ENCODE peak calls at places on chromosome 19, in eight cellular contexts. One of them, this sample, is unnamed.

GRCh38 chr19:46714523-46715106 is 2.3 kb downstream of the PRKD2 start:
- DNase-seq in Calu3: no peak
- DNase-seq in NCI-H1436: peak
- DNase-seq in stimulated activated CD8-positive, alpha-beta memory T cell treated with anti-CD3 and anti-CD28 coated beads, Interleukin-2, amount 100 ng/mL, for 1 hour: peak
- DNase-seq in fibroblast of mammary gland: no peak
- DNase-seq in islet precursor cell: no peak
- DNase-seq in NCI-H1105 treated with DMSO at 0.1 percent for 48 hours: no peak
- DNase-seq in naive thymus-derived CD8-positive, alpha-beta T cell: peak
- DNase-seq in this sample: no peak

GRCh38 chr19:10424011-10424637 is 3.8 kb downstream of the PDE4A start:
- DNase-seq in stimulated activated CD8-positive, alpha-beta memory T cell treated with anti-CD3 and anti-CD28 coated beads, Interleukin-2, amount 100 ng/mL, for 1 hour: no peak
- DNase-seq in fibroblast of mammary gland: peak
- DNase-seq in islet precursor cell: peak
- DNase-seq in NCI-H1436: peak
- DNase-seq in Calu3: peak
- DNase-seq in naive thymus-derived CD8-positive, alpha-beta T cell: peak
- DNase-seq in NCI-H1105 treated with DMSO at 0.1 percent for 48 hours: peak
- DNase-seq in this sample: peak

GRCh38 chr19:43672061-43672679 is 2.2 kb upstream of the PLAUR start:
- DNase-seq in stimulated activated CD8-positive, alpha-beta memory T cell treated with anti-CD3 and anti-CD28 coated beads, Interleukin-2, amount 100 ng/mL, for 1 hour: no peak
- DNase-seq in Calu3: peak
- DNase-seq in fibroblast of mammary gland: no peak
- DNase-seq in islet precursor cell: no peak
- DNase-seq in naive thymus-derived CD8-positive, alpha-beta T cell: no peak
- DNase-seq in NCI-H1436: no peak
- DNase-seq in NCI-H1105 treated with DMSO at 0.1 percent for 48 hours: no peak
- DNase-seq in this sample: no peak

GRCh38 chr19:41774515-41774980 is 19.2 kb downstream of the CEACAM6 start:
- DNase-seq in stimulated activated CD8-positive, alpha-beta memory T cell treated with anti-CD3 and anti-CD28 coated beads, Interleukin-2, amount 100 ng/mL, for 1 hour: no peak
- DNase-seq in NCI-H1105 treated with DMSO at 0.1 percent for 48 hours: peak
- DNase-seq in naive thymus-derived CD8-positive, alpha-beta T cell: peak
- DNase-seq in islet precursor cell: no peak
- DNase-seq in NCI-H1436: no peak
- DNase-seq in fibroblast of mammary gland: no peak
- DNase-seq in Calu3: peak
- DNase-seq in this sample: peak

GRCh38 chr19:11339254-11340098 is at the start of gene RAB3D:
- DNase-seq in Calu3: peak
- DNase-seq in fibroblast of mammary gland: peak
- DNase-seq in islet precursor cell: peak
- DNase-seq in stimulated activated CD8-positive, alpha-beta memory T cell treated with anti-CD3 and anti-CD28 coated beads, Interleukin-2, amount 100 ng/mL, for 1 hour: peak
- DNase-seq in NCI-H1436: peak
- DNase-seq in naive thymus-derived CD8-positive, alpha-beta T cell: peak
- DNase-seq in NCI-H1105 treated with DMSO at 0.1 percent for 48 hours: peak
- DNase-seq in this sample: peak

GRCh38 chr19:2290441-2291184 is 8.6 kb upstream of the PEAK3 start:
- DNase-seq in stimulated activated CD8-positive, alpha-beta memory T cell treated with anti-CD3 and anti-CD28 coated beads, Interleukin-2, amount 100 ng/mL, for 1 hour: no peak
- DNase-seq in fibroblast of mammary gland: no peak
- DNase-seq in islet precursor cell: no peak
- DNase-seq in naive thymus-derived CD8-positive, alpha-beta T cell: peak
- DNase-seq in NCI-H1105 treated with DMSO at 0.1 percent for 48 hours: peak
- DNase-seq in NCI-H1436: no peak
- DNase-seq in Calu3: no peak
- DNase-seq in this sample: no peak

GRCh38 chr19:566403-566802 is 6.0 kb upstream of the BSG start:
- DNase-seq in naive thymus-derived CD8-positive, alpha-beta T cell: no peak
- DNase-seq in islet precursor cell: peak
- DNase-seq in stimulated activated CD8-positive, alpha-beta memory T cell treated with anti-CD3 and anti-CD28 coated beads, Interleukin-2, amount 100 ng/mL, for 1 hour: no peak
- DNase-seq in NCI-H1105 treated with DMSO at 0.1 percent for 48 hours: no peak
- DNase-seq in fibroblast of mammary gland: peak
- DNase-seq in NCI-H1436: no peak
- DNase-seq in Calu3: no peak
- DNase-seq in this sample: peak

GRCh38 chr19:10299545-10300458 is 9.8 kb downstream of the ZGLP1 start:
- DNase-seq in islet precursor cell: peak
- DNase-seq in NCI-H1436: no peak
- DNase-seq in stimulated activated CD8-positive, alpha-beta memory T cell treated with anti-CD3 and anti-CD28 coated beads, Interleukin-2, amount 100 ng/mL, for 1 hour: no peak
- DNase-seq in NCI-H1105 treated with DMSO at 0.1 percent for 48 hours: no peak
- DNase-seq in Calu3: no peak
- DNase-seq in naive thymus-derived CD8-positive, alpha-beta T cell: no peak
- DNase-seq in fibroblast of mammary gland: no peak
- DNase-seq in this sample: no peak

GRCh38 chr19:5547881-5548280 is 19.9 kb downstream of the TINCR start:
- DNase-seq in fibroblast of mammary gland: peak
- DNase-seq in NCI-H1436: peak
- DNase-seq in NCI-H1105 treated with DMSO at 0.1 percent for 48 hours: no peak
- DNase-seq in stimulated activated CD8-positive, alpha-beta memory T cell treated with anti-CD3 and anti-CD28 coated beads, Interleukin-2, amount 100 ng/mL, for 1 hour: no peak
- DNase-seq in islet precursor cell: peak
- DNase-seq in naive thymus-derived CD8-positive, alpha-beta T cell: peak
- DNase-seq in Calu3: peak
- DNase-seq in this sample: peak

GRCh38 chr19:30132312-30133075 is 190.5 kb downstream of the URI1 start:
- DNase-seq in naive thymus-derived CD8-positive, alpha-beta T cell: no peak
- DNase-seq in NCI-H1105 treated with DMSO at 0.1 percent for 48 hours: no peak
- DNase-seq in Calu3: no peak
- DNase-seq in NCI-H1436: no peak
- DNase-seq in fibroblast of mammary gland: no peak
- DNase-seq in islet precursor cell: no peak
- DNase-seq in stimulated activated CD8-positive, alpha-beta memory T cell treated with anti-CD3 and anti-CD28 coated beads, Interleukin-2, amount 100 ng/mL, for 1 hour: no peak
- DNase-seq in this sample: peak

GRCh38 chr19:14525729-14526128 is 3.7 kb upstream of the TECR start:
- DNase-seq in fibroblast of mammary gland: no peak
- DNase-seq in NCI-H1436: no peak
- DNase-seq in NCI-H1105 treated with DMSO at 0.1 percent for 48 hours: no peak
- DNase-seq in Calu3: no peak
- DNase-seq in naive thymus-derived CD8-positive, alpha-beta T cell: no peak
- DNase-seq in stimulated activated CD8-positive, alpha-beta memory T cell treated with anti-CD3 and anti-CD28 coated beads, Interleukin-2, amount 100 ng/mL, for 1 hour: no peak
- DNase-seq in islet precursor cell: peak
- DNase-seq in this sample: no peak

GRCh38 chr19:33298146-33298911 is 4.0 kb downstream of the CEBPA start:
- DNase-seq in NCI-H1436: no peak
- DNase-seq in Calu3: no peak
- DNase-seq in NCI-H1105 treated with DMSO at 0.1 percent for 48 hours: no peak
- DNase-seq in naive thymus-derived CD8-positive, alpha-beta T cell: no peak
- DNase-seq in islet precursor cell: peak
- DNase-seq in fibroblast of mammary gland: no peak
- DNase-seq in stimulated activated CD8-positive, alpha-beta memory T cell treated with anti-CD3 and anti-CD28 coated beads, Interleukin-2, amount 100 ng/mL, for 1 hour: no peak
- DNase-seq in this sample: peak

GRCh38 chr19:19866599-19867248 is 1.0 kb downstream of the ZNF253 start:
- DNase-seq in naive thymus-derived CD8-positive, alpha-beta T cell: peak
- DNase-seq in NCI-H1105 treated with DMSO at 0.1 percent for 48 hours: peak
- DNase-seq in Calu3: peak
- DNase-seq in stimulated activated CD8-positive, alpha-beta memory T cell treated with anti-CD3 and anti-CD28 coated beads, Interleukin-2, amount 100 ng/mL, for 1 hour: no peak
- DNase-seq in fibroblast of mammary gland: peak
- DNase-seq in NCI-H1436: no peak
- DNase-seq in islet precursor cell: peak
- DNase-seq in this sample: no peak

GRCh38 chr19:46528601-46529447 is 33.2 kb upstream of the PNMA8B start:
- DNase-seq in naive thymus-derived CD8-positive, alpha-beta T cell: no peak
- DNase-seq in NCI-H1105 treated with DMSO at 0.1 percent for 48 hours: no peak
- DNase-seq in islet precursor cell: no peak
- DNase-seq in stimulated activated CD8-positive, alpha-beta memory T cell treated with anti-CD3 and anti-CD28 coated beads, Interleukin-2, amount 100 ng/mL, for 1 hour: no peak
- DNase-seq in fibroblast of mammary gland: no peak
- DNase-seq in NCI-H1436: no peak
- DNase-seq in Calu3: no peak
- DNase-seq in this sample: no peak

GRCh38 chr19:11931051-11931450 is 6.1 kb downstream of the ZNF700 start:
- DNase-seq in NCI-H1436: no peak
- DNase-seq in fibroblast of mammary gland: no peak
- DNase-seq in stimulated activated CD8-positive, alpha-beta memory T cell treated with anti-CD3 and anti-CD28 coated beads, Interleukin-2, amount 100 ng/mL, for 1 hour: no peak
- DNase-seq in naive thymus-derived CD8-positive, alpha-beta T cell: no peak
- DNase-seq in Calu3: no peak
- DNase-seq in NCI-H1105 treated with DMSO at 0.1 percent for 48 hours: no peak
- DNase-seq in islet precursor cell: no peak
- DNase-seq in this sample: no peak

GRCh38 chr19:11673608-11674041 is 65.1 kb downstream of the ZNF823 start:
- DNase-seq in stimulated activated CD8-positive, alpha-beta memory T cell treated with anti-CD3 and anti-CD28 coated beads, Interleukin-2, amount 100 ng/mL, for 1 hour: no peak
- DNase-seq in islet precursor cell: peak
- DNase-seq in fibroblast of mammary gland: peak
- DNase-seq in naive thymus-derived CD8-positive, alpha-beta T cell: no peak
- DNase-seq in Calu3: no peak
- DNase-seq in NCI-H1105 treated with DMSO at 0.1 percent for 48 hours: no peak
- DNase-seq in NCI-H1436: no peak
- DNase-seq in this sample: no peak

GRCh38 chr19:23075031-23075733 is 41.6 kb upstream of the ZNF730 start:
- DNase-seq in fibroblast of mammary gland: peak
- DNase-seq in islet precursor cell: peak
- DNase-seq in stimulated activated CD8-positive, alpha-beta memory T cell treated with anti-CD3 and anti-CD28 coated beads, Interleukin-2, amount 100 ng/mL, for 1 hour: no peak
- DNase-seq in NCI-H1436: peak
- DNase-seq in naive thymus-derived CD8-positive, alpha-beta T cell: no peak
- DNase-seq in Calu3: no peak
- DNase-seq in NCI-H1105 treated with DMSO at 0.1 percent for 48 hours: peak
- DNase-seq in this sample: no peak

GRCh38 chr19:28618504-28618903 is 594.4 kb downstream of the UQCRFS1 start:
- DNase-seq in fibroblast of mammary gland: no peak
- DNase-seq in NCI-H1105 treated with DMSO at 0.1 percent for 48 hours: no peak
- DNase-seq in Calu3: no peak
- DNase-seq in stimulated activated CD8-positive, alpha-beta memory T cell treated with anti-CD3 and anti-CD28 coated beads, Interleukin-2, amount 100 ng/mL, for 1 hour: no peak
- DNase-seq in naive thymus-derived CD8-positive, alpha-beta T cell: no peak
- DNase-seq in islet precursor cell: no peak
- DNase-seq in NCI-H1436: no peak
- DNase-seq in this sample: no peak

GRCh38 chr19:38974599-38975213 is 836 bp downstream of the FBXO17 start:
- DNase-seq in fibroblast of mammary gland: peak
- DNase-seq in Calu3: no peak
- DNase-seq in NCI-H1105 treated with DMSO at 0.1 percent for 48 hours: no peak
- DNase-seq in naive thymus-derived CD8-positive, alpha-beta T cell: no peak
- DNase-seq in NCI-H1436: no peak
- DNase-seq in stimulated activated CD8-positive, alpha-beta memory T cell treated with anti-CD3 and anti-CD28 coated beads, Interleukin-2, amount 100 ng/mL, for 1 hour: no peak
- DNase-seq in islet precursor cell: no peak
- DNase-seq in this sample: peak

GRCh38 chr19:11091343-11092153 is 2.3 kb downstream of the LDLR start:
- DNase-seq in naive thymus-derived CD8-positive, alpha-beta T cell: peak
- DNase-seq in fibroblast of mammary gland: peak
- DNase-seq in NCI-H1436: no peak
- DNase-seq in NCI-H1105 treated with DMSO at 0.1 percent for 48 hours: no peak
- DNase-seq in Calu3: peak
- DNase-seq in stimulated activated CD8-positive, alpha-beta memory T cell treated with anti-CD3 and anti-CD28 coated beads, Interleukin-2, amount 100 ng/mL, for 1 hour: no peak
- DNase-seq in islet precursor cell: peak
- DNase-seq in this sample: peak

GRCh38 chr19:45419396-45419795 is 4.3 kb downstream of the ERCC1 start:
- DNase-seq in NCI-H1436: no peak
- DNase-seq in islet precursor cell: no peak
- DNase-seq in naive thymus-derived CD8-positive, alpha-beta T cell: no peak
- DNase-seq in stimulated activated CD8-positive, alpha-beta memory T cell treated with anti-CD3 and anti-CD28 coated beads, Interleukin-2, amount 100 ng/mL, for 1 hour: no peak
- DNase-seq in NCI-H1105 treated with DMSO at 0.1 percent for 48 hours: no peak
- DNase-seq in Calu3: no peak
- DNase-seq in fibroblast of mammary gland: no peak
- DNase-seq in this sample: no peak

GRCh38 chr19:40740747-40741146 is 9.5 kb downstream of the ACTMAP start:
- DNase-seq in fibroblast of mammary gland: peak
- DNase-seq in stimulated activated CD8-positive, alpha-beta memory T cell treated with anti-CD3 and anti-CD28 coated beads, Interleukin-2, amount 100 ng/mL, for 1 hour: no peak
- DNase-seq in NCI-H1105 treated with DMSO at 0.1 percent for 48 hours: no peak
- DNase-seq in NCI-H1436: no peak
- DNase-seq in naive thymus-derived CD8-positive, alpha-beta T cell: no peak
- DNase-seq in Calu3: no peak
- DNase-seq in islet precursor cell: no peak
- DNase-seq in this sample: no peak

GRCh38 chr19:6425732-6426686 is 1.4 kb upstream of the KHSRP start:
- DNase-seq in Calu3: no peak
- DNase-seq in islet precursor cell: peak
- DNase-seq in naive thymus-derived CD8-positive, alpha-beta T cell: no peak
- DNase-seq in fibroblast of mammary gland: no peak
- DNase-seq in stimulated activated CD8-positive, alpha-beta memory T cell treated with anti-CD3 and anti-CD28 coated beads, Interleukin-2, amount 100 ng/mL, for 1 hour: no peak
- DNase-seq in NCI-H1436: no peak
- DNase-seq in NCI-H1105 treated with DMSO at 0.1 percent for 48 hours: no peak
- DNase-seq in this sample: peak

GRCh38 chr19:29823581-29824330 is 12.0 kb downstream of the CCNE1 start:
- DNase-seq in stimulated activated CD8-positive, alpha-beta memory T cell treated with anti-CD3 and anti-CD28 coated beads, Interleukin-2, amount 100 ng/mL, for 1 hour: no peak
- DNase-seq in fibroblast of mammary gland: no peak
- DNase-seq in naive thymus-derived CD8-positive, alpha-beta T cell: no peak
- DNase-seq in NCI-H1105 treated with DMSO at 0.1 percent for 48 hours: no peak
- DNase-seq in islet precursor cell: no peak
- DNase-seq in NCI-H1436: no peak
- DNase-seq in Calu3: no peak
- DNase-seq in this sample: no peak

GRCh38 chr19:29265436-29265835 is 52.5 kb upstream of the UQCRFS1 start:
- DNase-seq in Calu3: no peak
- DNase-seq in islet precursor cell: no peak
- DNase-seq in NCI-H1105 treated with DMSO at 0.1 percent for 48 hours: no peak
- DNase-seq in stimulated activated CD8-positive, alpha-beta memory T cell treated with anti-CD3 and anti-CD28 coated beads, Interleukin-2, amount 100 ng/mL, for 1 hour: no peak
- DNase-seq in fibroblast of mammary gland: no peak
- DNase-seq in naive thymus-derived CD8-positive, alpha-beta T cell: no peak
- DNase-seq in NCI-H1436: no peak
- DNase-seq in this sample: no peak

GRCh38 chr19:50870417-50871089 is 2.7 kb upstream of the KLK2 start:
- DNase-seq in naive thymus-derived CD8-positive, alpha-beta T cell: no peak
- DNase-seq in islet precursor cell: no peak
- DNase-seq in Calu3: no peak
- DNase-seq in NCI-H1105 treated with DMSO at 0.1 percent for 48 hours: no peak
- DNase-seq in stimulated activated CD8-positive, alpha-beta memory T cell treated with anti-CD3 and anti-CD28 coated beads, Interleukin-2, amount 100 ng/mL, for 1 hour: no peak
- DNase-seq in fibroblast of mammary gland: peak
- DNase-seq in NCI-H1436: no peak
- DNase-seq in this sample: peak

GRCh38 chr19:11420429-11420893 is 1.3 kb upstream of the RGL3 start:
- DNase-seq in Calu3: peak
- DNase-seq in stimulated activated CD8-positive, alpha-beta memory T cell treated with anti-CD3 and anti-CD28 coated beads, Interleukin-2, amount 100 ng/mL, for 1 hour: no peak
- DNase-seq in NCI-H1105 treated with DMSO at 0.1 percent for 48 hours: peak
- DNase-seq in fibroblast of mammary gland: peak
- DNase-seq in naive thymus-derived CD8-positive, alpha-beta T cell: no peak
- DNase-seq in NCI-H1436: no peak
- DNase-seq in islet precursor cell: peak
- DNase-seq in this sample: no peak

GRCh38 chr19:30017172-30017571 is 75.1 kb downstream of the URI1 start:
- DNase-seq in islet precursor cell: no peak
- DNase-seq in fibroblast of mammary gland: no peak
- DNase-seq in naive thymus-derived CD8-positive, alpha-beta T cell: no peak
- DNase-seq in stimulated activated CD8-positive, alpha-beta memory T cell treated with anti-CD3 and anti-CD28 coated beads, Interleukin-2, amount 100 ng/mL, for 1 hour: no peak
- DNase-seq in Calu3: no peak
- DNase-seq in NCI-H1105 treated with DMSO at 0.1 percent for 48 hours: no peak
- DNase-seq in NCI-H1436: no peak
- DNase-seq in this sample: no peak

GRCh38 chr19:32550666-32551065 is 30.3 kb upstream of the PDCD5 start:
- DNase-seq in NCI-H1436: no peak
- DNase-seq in stimulated activated CD8-positive, alpha-beta memory T cell treated with anti-CD3 and anti-CD28 coated beads, Interleukin-2, amount 100 ng/mL, for 1 hour: no peak
- DNase-seq in naive thymus-derived CD8-positive, alpha-beta T cell: no peak
- DNase-seq in Calu3: no peak
- DNase-seq in NCI-H1105 treated with DMSO at 0.1 percent for 48 hours: no peak
- DNase-seq in fibroblast of mammary gland: no peak
- DNase-seq in islet precursor cell: no peak
- DNase-seq in this sample: no peak